ENCODE peak calls at places on chromosomes 5 and 9, in nine cellular contexts. One of them, this sample, is unnamed. For H3K4me1, the result is how much of the 10 kb centered on the place peaks cover.

GRCh38 chr5:73388371-73388684 is 60.2 kb downstream of the FOXD1 start:
- DNase-seq in body of pancreas: no peak
- DNase-seq in H9: no peak
- DNase-seq in cardiac muscle cell: no peak
- DNase-seq in heart right ventricle: no peak
- DNase-seq in thyroid gland: no peak
- DNase-seq in hepatocyte: no peak
- DNase-seq in endodermal cell: no peak
- DNase-seq in IMR-90: peak
- DNase-seq in this sample: no peak

GRCh38 chr5:111757582-111758283 is 739 bp upstream of the NREP start:
- DNase-seq in body of pancreas: peak
- DNase-seq in H9: peak
- DNase-seq in cardiac muscle cell: peak
- DNase-seq in heart right ventricle: peak
- DNase-seq in thyroid gland: peak
- DNase-seq in hepatocyte: peak
- DNase-seq in endodermal cell: peak
- DNase-seq in IMR-90: peak
- DNase-seq in this sample: peak

GRCh38 chr9:81477669-81478068 is 211.7 kb downstream of the TLE1 start:
- DNase-seq in body of pancreas: no peak
- DNase-seq in H9: no peak
- DNase-seq in cardiac muscle cell: no peak
- DNase-seq in heart right ventricle: no peak
- DNase-seq in thyroid gland: no peak
- DNase-seq in hepatocyte: no peak
- DNase-seq in endodermal cell: no peak
- DNase-seq in IMR-90: no peak
- DNase-seq in this sample: no peak

GRCh38 chr5:14229734-14230133 is 86.6 kb downstream of the TRIO start:
- DNase-seq in body of pancreas: no peak
- DNase-seq in H9: no peak
- DNase-seq in cardiac muscle cell: no peak
- DNase-seq in heart right ventricle: no peak
- DNase-seq in thyroid gland: no peak
- DNase-seq in hepatocyte: no peak
- DNase-seq in endodermal cell: no peak
- DNase-seq in IMR-90: no peak
- DNase-seq in this sample: no peak

GRCh38 chr5:81207009-81207408 is 26.1 kb upstream of the CKMT2 start:
- DNase-seq in body of pancreas: no peak
- DNase-seq in H9: peak
- DNase-seq in cardiac muscle cell: peak
- DNase-seq in heart right ventricle: no peak
- DNase-seq in thyroid gland: no peak
- DNase-seq in hepatocyte: peak
- DNase-seq in endodermal cell: peak
- DNase-seq in IMR-90: peak
- DNase-seq in this sample: no peak

GRCh38 chr9:33465596-33466564 is 7.8 kb downstream of the NOL6 start:
- DNase-seq in body of pancreas: no peak
- DNase-seq in H9: no peak
- DNase-seq in cardiac muscle cell: no peak
- DNase-seq in heart right ventricle: no peak
- DNase-seq in thyroid gland: no peak
- DNase-seq in hepatocyte: no peak
- DNase-seq in endodermal cell: no peak
- DNase-seq in IMR-90: no peak
- DNase-seq in this sample: no peak

GRCh38 chr9:114086009-114086408 is 7.9 kb upstream of the AMBP start:
- DNase-seq in body of pancreas: no peak
- DNase-seq in H9: no peak
- DNase-seq in cardiac muscle cell: no peak
- DNase-seq in heart right ventricle: no peak
- DNase-seq in thyroid gland: no peak
- DNase-seq in hepatocyte: no peak
- DNase-seq in endodermal cell: no peak
- DNase-seq in IMR-90: no peak
- DNase-seq in this sample: no peak

GRCh38 chr9:131048332-131048731 is 39.4 kb downstream of the LAMC3 start:
- DNase-seq in body of pancreas: no peak
- DNase-seq in H9: no peak
- DNase-seq in cardiac muscle cell: no peak
- DNase-seq in heart right ventricle: no peak
- DNase-seq in thyroid gland: no peak
- DNase-seq in hepatocyte: no peak
- DNase-seq in endodermal cell: no peak
- DNase-seq in IMR-90: no peak
- DNase-seq in this sample: no peak

GRCh38 chr9:116144038-116144437 is 9.6 kb upstream of the PAPPA start:
- DNase-seq in body of pancreas: no peak
- DNase-seq in H9: no peak
- DNase-seq in cardiac muscle cell: no peak
- DNase-seq in heart right ventricle: no peak
- DNase-seq in thyroid gland: no peak
- DNase-seq in hepatocyte: no peak
- DNase-seq in endodermal cell: no peak
- DNase-seq in IMR-90: peak
- DNase-seq in this sample: no peak

GRCh38 chr9:17969232-17969631 is 390.4 kb downstream of the SH3GL2 start:
- DNase-seq in body of pancreas: no peak
- DNase-seq in H9: no peak
- DNase-seq in cardiac muscle cell: no peak
- DNase-seq in heart right ventricle: no peak
- DNase-seq in thyroid gland: no peak
- DNase-seq in hepatocyte: no peak
- DNase-seq in endodermal cell: no peak
- DNase-seq in IMR-90: no peak
- DNase-seq in this sample: no peak

GRCh38 chr5:73115399-73116051 is 4.8 kb upstream of the TMEM171 start:
- DNase-seq in body of pancreas: no peak
- DNase-seq in H9: no peak
- DNase-seq in cardiac muscle cell: no peak
- DNase-seq in heart right ventricle: no peak
- DNase-seq in thyroid gland: peak
- DNase-seq in hepatocyte: peak
- DNase-seq in endodermal cell: no peak
- DNase-seq in IMR-90: peak
- DNase-seq in this sample: no peak

GRCh38 chr5:154972476-154973080 is 31.7 kb downstream of the MRPL22 start:
- DNase-seq in body of pancreas: no peak
- DNase-seq in H9: peak
- DNase-seq in cardiac muscle cell: peak
- DNase-seq in heart right ventricle: no peak
- DNase-seq in thyroid gland: no peak
- DNase-seq in hepatocyte: peak
- DNase-seq in endodermal cell: peak
- DNase-seq in IMR-90: peak
- DNase-seq in this sample: no peak

GRCh38 chr9:21965401-21965951 is 28.7 kb downstream of the CDKN2A start:
- DNase-seq in body of pancreas: peak
- DNase-seq in H9: peak
- DNase-seq in cardiac muscle cell: peak
- DNase-seq in heart right ventricle: peak
- DNase-seq in thyroid gland: no peak
- DNase-seq in hepatocyte: peak
- DNase-seq in endodermal cell: peak
- DNase-seq in IMR-90: peak
- DNase-seq in this sample: peak

GRCh38 chr5:143759368-143760136 is 52.4 kb upstream of the HMHB1 start:
- DNase-seq in body of pancreas: no peak
- DNase-seq in H9: no peak
- DNase-seq in cardiac muscle cell: no peak
- DNase-seq in heart right ventricle: no peak
- DNase-seq in thyroid gland: no peak
- DNase-seq in hepatocyte: no peak
- DNase-seq in endodermal cell: no peak
- DNase-seq in IMR-90: peak
- DNase-seq in this sample: no peak

GRCh38 chr9:128927731-128928411 is 7.1 kb downstream of the PHYHD1 start:
- DNase-seq in body of pancreas: peak
- DNase-seq in H9: peak
- DNase-seq in cardiac muscle cell: peak
- DNase-seq in heart right ventricle: no peak
- DNase-seq in thyroid gland: peak
- DNase-seq in hepatocyte: peak
- DNase-seq in endodermal cell: peak
- DNase-seq in IMR-90: peak
- DNase-seq in this sample: peak

GRCh38 chr5:132069994-132070393 is 3.6 kb upstream of the CSF2 start:
- DNase-seq in body of pancreas: no peak
- DNase-seq in H9: no peak
- DNase-seq in cardiac muscle cell: no peak
- DNase-seq in heart right ventricle: no peak
- DNase-seq in thyroid gland: no peak
- DNase-seq in hepatocyte: no peak
- DNase-seq in endodermal cell: no peak
- DNase-seq in IMR-90: no peak
- DNase-seq in this sample: no peak

DNA sequence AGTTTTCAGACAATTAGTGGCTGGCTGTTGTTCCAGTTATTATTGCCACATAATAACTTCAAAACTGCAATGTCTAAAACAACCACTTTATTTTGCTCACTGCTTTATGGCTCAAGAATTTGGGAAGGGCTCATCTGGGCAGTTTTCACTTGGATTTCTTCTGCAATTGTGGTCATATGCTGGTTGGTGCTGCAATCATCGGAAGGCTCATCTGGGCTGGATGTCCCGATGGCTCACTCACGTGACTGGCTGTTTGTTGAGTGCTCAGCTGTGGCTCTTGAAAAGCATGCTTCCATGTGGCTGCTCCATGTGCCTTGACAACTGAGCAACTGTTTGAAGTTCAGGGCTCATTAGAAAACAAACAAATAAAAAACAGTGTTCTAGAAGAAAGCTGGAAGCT is 1032.5 kb downstream of the DTWD2 start:
- DNase-seq in body of pancreas: no peak
- DNase-seq in H9: no peak
- DNase-seq in cardiac muscle cell: no peak
- DNase-seq in heart right ventricle: no peak
- DNase-seq in thyroid gland: no peak
- DNase-seq in hepatocyte: no peak
- DNase-seq in endodermal cell: no peak
- DNase-seq in IMR-90: no peak
- DNase-seq in this sample: no peak
- H3K27ac ChIP-seq in body of pancreas: no peak
- H3K27ac ChIP-seq in H9: no peak
- H3K27ac ChIP-seq in cardiac muscle cell: no peak
- H3K27ac ChIP-seq in heart right ventricle: no peak
- H3K27ac ChIP-seq in thyroid gland: no peak
- H3K27ac ChIP-seq in hepatocyte: no peak
- H3K27ac ChIP-seq in endodermal cell: no peak
- H3K27ac ChIP-seq in IMR-90: no peak
- H3K27ac ChIP-seq in this sample: no peak

GRCh38 chr5:175656966-175657365 is 905 bp upstream of the HRH2 start:
- DNase-seq in body of pancreas: no peak
- DNase-seq in H9: no peak
- DNase-seq in cardiac muscle cell: no peak
- DNase-seq in heart right ventricle: no peak
- DNase-seq in thyroid gland: no peak
- DNase-seq in hepatocyte: no peak
- DNase-seq in endodermal cell: no peak
- DNase-seq in IMR-90: no peak
- DNase-seq in this sample: no peak
- H3K4me1 ChIP-seq in body of pancreas: under half
- H3K4me1 ChIP-seq in H9: under half
- H3K4me1 ChIP-seq in cardiac muscle cell: under half
- H3K4me1 ChIP-seq in heart right ventricle: under half
- H3K4me1 ChIP-seq in thyroid gland: under half
- H3K4me1 ChIP-seq in hepatocyte: under half
- H3K4me1 ChIP-seq in endodermal cell: under half
- H3K4me1 ChIP-seq in IMR-90: under half
- H3K4me1 ChIP-seq in this sample: under half

GRCh38 chr5:38408446-38409175 is 147.8 kb downstream of the LIFR start:
- DNase-seq in body of pancreas: no peak
- DNase-seq in H9: no peak
- DNase-seq in cardiac muscle cell: no peak
- DNase-seq in heart right ventricle: no peak
- DNase-seq in thyroid gland: no peak
- DNase-seq in hepatocyte: no peak
- DNase-seq in endodermal cell: no peak
- DNase-seq in IMR-90: no peak
- DNase-seq in this sample: no peak

GRCh38 chr5:38403407-38403806 is 145.0 kb downstream of the EGFLAM start:
- DNase-seq in body of pancreas: no peak
- DNase-seq in H9: no peak
- DNase-seq in cardiac muscle cell: no peak
- DNase-seq in heart right ventricle: no peak
- DNase-seq in thyroid gland: no peak
- DNase-seq in hepatocyte: no peak
- DNase-seq in endodermal cell: no peak
- DNase-seq in IMR-90: peak
- DNase-seq in this sample: no peak

GRCh38 chr5:38401145-38401544 is 142.8 kb downstream of the EGFLAM start:
- DNase-seq in body of pancreas: no peak
- DNase-seq in H9: no peak
- DNase-seq in cardiac muscle cell: no peak
- DNase-seq in heart right ventricle: no peak
- DNase-seq in thyroid gland: no peak
- DNase-seq in hepatocyte: no peak
- DNase-seq in endodermal cell: no peak
- DNase-seq in IMR-90: no peak
- DNase-seq in this sample: no peak

GRCh38 chr5:38404236-38404635 is 145.9 kb downstream of the EGFLAM start:
- DNase-seq in body of pancreas: no peak
- DNase-seq in H9: no peak
- DNase-seq in cardiac muscle cell: no peak
- DNase-seq in heart right ventricle: no peak
- DNase-seq in thyroid gland: no peak
- DNase-seq in hepatocyte: no peak
- DNase-seq in endodermal cell: no peak
- DNase-seq in IMR-90: no peak
- DNase-seq in this sample: no peak

GRCh38 chr5:38404667-38405276 is 146.4 kb downstream of the EGFLAM start:
- DNase-seq in body of pancreas: peak
- DNase-seq in H9: peak
- DNase-seq in cardiac muscle cell: peak
- DNase-seq in heart right ventricle: no peak
- DNase-seq in thyroid gland: peak
- DNase-seq in hepatocyte: peak
- DNase-seq in endodermal cell: peak
- DNase-seq in IMR-90: no peak
- DNase-seq in this sample: no peak
- TF ChIP-seq CTCF in body of pancreas: peak
- TF ChIP-seq CTCF in H9: peak
- TF ChIP-seq CTCF in cardiac muscle cell: peak
- TF ChIP-seq CTCF in heart right ventricle: peak
- TF ChIP-seq CTCF in thyroid gland: no peak
- TF ChIP-seq CTCF in hepatocyte: peak
- TF ChIP-seq CTCF in endodermal cell: peak
- TF ChIP-seq CTCF in IMR-90: no peak
- TF ChIP-seq CTCF in this sample: no peak

DNA sequence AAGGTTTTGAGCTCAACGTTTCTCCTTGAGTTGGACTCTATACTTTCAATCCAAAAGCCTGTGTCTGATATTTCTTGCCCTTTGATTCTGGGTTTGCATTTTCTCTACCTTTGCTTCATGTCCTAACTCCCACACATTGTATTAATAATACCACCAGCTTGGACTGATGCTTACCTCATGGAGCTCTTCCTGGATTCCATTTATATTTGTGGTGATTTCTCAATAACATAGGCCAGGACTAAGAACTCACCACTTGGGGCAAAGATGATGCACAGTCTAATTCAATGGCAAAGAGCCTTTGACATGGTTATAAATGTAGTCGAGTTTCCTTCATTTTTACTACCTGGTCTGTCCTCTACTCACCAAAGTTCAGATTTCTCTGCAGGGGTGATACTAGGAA is 27.5 kb upstream of the EFNA5 start:
- DNase-seq in body of pancreas: no peak
- DNase-seq in H9: no peak
- DNase-seq in cardiac muscle cell: no peak
- DNase-seq in heart right ventricle: no peak
- DNase-seq in thyroid gland: no peak
- DNase-seq in hepatocyte: no peak
- DNase-seq in endodermal cell: no peak
- DNase-seq in IMR-90: peak
- DNase-seq in this sample: no peak
- H3K27ac ChIP-seq in body of pancreas: no peak
- H3K27ac ChIP-seq in H9: no peak
- H3K27ac ChIP-seq in cardiac muscle cell: no peak
- H3K27ac ChIP-seq in heart right ventricle: no peak
- H3K27ac ChIP-seq in thyroid gland: no peak
- H3K27ac ChIP-seq in hepatocyte: no peak
- H3K27ac ChIP-seq in endodermal cell: no peak
- H3K27ac ChIP-seq in IMR-90: no peak
- H3K27ac ChIP-seq in this sample: no peak